ENCODE peak calls at places on chromosomes 4 and X, in four cellular contexts. J is pancreas, X is gastrocnemius medialis, L is H1. B is an unnamed sample.

GRCh38 chrX:138925330-138925729 is 213.8 kb upstream of the FGF13 start:
- DNase-seq in L (no peak), X (peak; percentile 56), J (no peak), B (peak; percentile 8)

GRCh38 chr4:189124149-189124758 is 816.4 kb upstream of the FRG1 start:
- DNase-seq in L (no peak), J (no peak), X (no peak), B (peak; percentile 54)

GRCh38 chr4:54683616-54684346 is 26.0 kb downstream of the KIT start:
- DNase-seq in X (no peak), L (no peak), J (no peak), B (peak; percentile 26)

GRCh38 chr4:8146158-8146557 is 12.5 kb downstream of the ABLIM2 start:
- DNase-seq in X (no peak), L (no peak), J (no peak), B (no peak)

GRCh38 chr4:7803992-7804758 is 135.5 kb downstream of the AFAP1 start:
- DNase-seq in X (peak; percentile 69), L (peak; percentile 96), J (peak; percentile 61), B (peak; percentile 86)

GRCh38 chr4:93828830-93829530 is 427 bp downstream of the ATOH1 start:
- DNase-seq in X (no peak), J (no peak), L (peak; percentile 84), B (no peak)

GRCh38 chr4:86403575-86403974 is 43.7 kb upstream of the MAPK10 start:
- DNase-seq in X (no peak), J (no peak), L (no peak), B (no peak)

GRCh38 chr4:183504064-183504929 is 561 bp upstream of the ING2 start:
- DNase-seq in L (peak; percentile 99), J (peak; percentile 99), X (peak; percentile 98), B (peak; percentile 98)

GRCh38 chrX:81301877-81302276 is 100.0 kb downstream of the SH3BGRL start:
- DNase-seq in L (no peak), X (no peak), J (no peak), B (peak; percentile 27)

GRCh38 chr4:80077639-80078038 is 4.6 kb upstream of the ANTXR2 start:
- DNase-seq in X (no peak), L (no peak), J (no peak), B (no peak)

GRCh38 chr4:185657191-185657590 is 121.9 kb upstream of the PDLIM3 start:
- DNase-seq in J (no peak), L (no peak), X (no peak), B (no peak)

GRCh38 chrX:24153175-24153795 is 3.8 kb downstream of the ZFX start:
- DNase-seq in L (no peak), X (no peak), J (no peak), B (peak; percentile 39)

GRCh38 chr4:129455462-129455861 is 359.5 kb downstream of the C4orf33 start:
- DNase-seq in L (no peak), X (no peak), J (no peak), B (no peak)

GRCh38 chr4:100935090-100935489 is 412.2 kb downstream of the PPP3CA start:
- DNase-seq in X (no peak), L (no peak), J (no peak), B (peak; percentile 31)

GRCh38 chr4:18980516-18981233 is 959.1 kb upstream of the LCORL start:
- DNase-seq in J (no peak), X (no peak), L (no peak), B (no peak)

GRCh38 chrX:13380230-13380629 is 60.4 kb upstream of the ATXN3L start:
- DNase-seq in J (no peak), L (no peak), X (no peak), B (peak; percentile 53)

GRCh38 chr4:70994387-70995099 is 1.1 kb downstream of the DCK start:
- DNase-seq in L (no peak), J (no peak), X (no peak), B (no peak)

GRCh38 chrX:56233682-56234081 is 1.5 kb downstream of the KLF8 start:
- DNase-seq in L (peak; percentile 56), J (peak; percentile 13), X (peak; percentile 51), B (peak; percentile 3)

GRCh38 chrX:120309873-120310730 is 1.2 kb downstream of the TMEM255A start:
- DNase-seq in X (no peak), J (no peak), L (peak; percentile 48), B (peak; percentile 40)

DNA sequence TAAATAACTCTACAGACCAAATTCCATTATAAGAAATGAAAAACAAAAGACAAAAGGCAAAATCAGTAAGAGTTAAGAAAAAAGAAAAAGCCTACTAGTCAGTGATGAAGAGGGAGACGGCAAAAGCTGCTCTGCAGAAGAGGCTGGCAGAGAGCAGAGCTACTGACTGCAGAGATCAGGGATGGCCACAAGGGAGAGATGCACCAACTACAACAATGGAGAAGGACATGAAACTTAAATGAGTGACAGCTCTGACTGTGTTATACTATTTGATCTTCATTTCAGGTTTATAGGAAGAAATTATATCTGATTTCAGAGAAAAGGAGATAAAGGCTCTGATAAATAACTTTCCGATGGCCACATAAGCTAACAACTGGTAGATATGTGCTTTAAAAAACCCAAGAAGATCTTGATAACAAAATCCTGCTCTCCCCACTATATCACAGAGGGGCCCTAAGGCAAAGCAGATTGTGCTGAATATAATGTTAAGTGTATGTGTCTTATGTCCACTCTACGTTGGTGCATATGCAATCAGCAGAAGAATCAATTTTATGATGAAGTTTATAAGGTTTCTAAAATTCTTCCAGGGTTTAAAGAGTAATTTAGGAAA is 58.4 kb upstream of the COX18 start:
- DNase-seq in X (no peak), L (no peak), J (no peak), B (peak; percentile 62)
- TF ChIP-seq CTCF in X (no peak), L (peak; percentile 40), J (no peak), B (peak; percentile 64)

GRCh38 chr4:166506051-166506450 is 633.0 kb downstream of the TLL1 start:
- DNase-seq in X (no peak), J (no peak), L (no peak), B (no peak)

GRCh38 chr4:166498541-166498940 is 625.5 kb downstream of the TLL1 start:
- DNase-seq in L (no peak), J (no peak), X (no peak), B (peak; percentile 18)

GRCh38 chr4:166499820-166500219 is 626.8 kb downstream of the TLL1 start:
- DNase-seq in X (no peak), J (no peak), L (no peak), B (peak; percentile 5)

GRCh38 chr4:166502660-166503059 is 629.6 kb downstream of the TLL1 start:
- DNase-seq in J (no peak), X (no peak), L (no peak), B (no peak)

DNA sequence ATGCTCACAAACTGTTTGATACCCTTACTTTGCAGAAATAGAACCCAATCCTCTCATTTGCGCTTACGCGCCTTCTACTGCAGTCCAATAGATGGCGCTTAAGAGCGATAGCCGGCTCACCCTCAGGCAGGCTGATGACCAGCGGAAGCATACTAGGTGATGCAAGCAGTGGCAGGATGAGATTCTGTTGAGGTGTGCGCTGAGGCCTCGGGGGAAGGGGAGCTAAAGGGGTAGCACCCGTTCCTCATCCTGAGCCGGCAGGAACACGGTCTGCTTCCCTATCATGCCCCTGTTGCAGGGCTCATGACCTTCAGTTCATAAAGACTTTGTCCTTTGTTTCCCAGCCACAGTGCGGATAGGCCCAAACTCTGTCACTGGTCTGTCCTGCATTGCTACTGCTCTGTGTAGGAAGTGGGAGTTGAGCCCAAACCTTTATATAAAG is 628.9 kb downstream of the TLL1 start:
- DNase-seq in J (no peak), X (no peak), L (peak; percentile 67), B (peak; percentile 63)
- TF ChIP-seq CTCF in J (peak; percentile 42), X (no peak), L (peak; percentile 73), B (peak; percentile 73)

GRCh38 chr4:177879851-177880250 is 437.6 kb upstream of the AGA start:
- DNase-seq in L (peak; percentile 57), J (no peak), X (no peak), B (no peak)
- TF ChIP-seq CTCF in L (peak; percentile 60), J (no peak), X (no peak), B (no peak)

GRCh38 chr4:133152330-133152791 is 3.3 kb downstream of the PCDH10 start:
- DNase-seq in J (no peak), X (no peak), L (peak; percentile 74), B (peak; percentile 27)

GRCh38 chr4:133152801-133153526 is 3.9 kb downstream of the PCDH10 start:
- DNase-seq in J (no peak), X (no peak), L (peak; percentile 40), B (peak; percentile 14)

GRCh38 chr4:133150643-133151300 is 1.7 kb downstream of the PCDH10 start:
- DNase-seq in L (peak; percentile 72), J (no peak), X (no peak), B (peak; percentile 14)

GRCh38 chr4:133151301-133151680 is 2.2 kb downstream of the PCDH10 start:
- DNase-seq in J (no peak), X (no peak), L (no peak), B (peak; percentile 8)

DNA sequence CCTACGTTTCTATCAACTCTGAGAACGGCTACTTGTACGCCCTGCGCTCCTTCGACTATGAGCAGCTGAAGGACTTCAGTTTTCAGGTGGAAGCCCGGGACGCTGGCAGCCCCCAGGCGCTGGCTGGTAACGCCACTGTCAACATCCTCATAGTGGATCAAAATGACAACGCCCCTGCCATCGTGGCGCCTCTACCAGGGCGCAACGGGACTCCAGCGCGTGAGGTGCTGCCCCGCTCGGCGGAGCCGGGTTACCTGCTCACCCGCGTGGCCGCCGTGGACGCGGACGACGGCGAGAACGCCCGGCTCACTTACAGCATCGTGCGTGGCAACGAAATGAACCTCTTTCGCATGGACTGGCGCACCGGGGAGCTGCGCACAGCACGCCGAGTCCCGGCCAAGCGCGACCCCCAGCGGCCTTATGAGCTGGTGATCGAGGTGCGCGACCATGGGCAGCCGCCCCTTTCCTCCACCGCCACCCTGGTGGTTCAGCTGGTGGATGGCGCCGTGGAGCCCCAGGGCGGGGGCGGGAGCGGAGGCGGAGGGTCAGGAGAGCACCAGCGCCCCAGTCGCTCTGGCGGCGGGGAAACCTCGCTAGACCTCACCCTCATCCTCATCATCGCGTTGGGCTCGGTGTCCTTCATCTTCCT is 2.7 kb downstream of the PCDH10 start:
- DNase-seq in L (peak; percentile 76), X (no peak), J (no peak), B (peak; percentile 15)
- TF ChIP-seq CTCF in L (no peak), X (no peak), J (no peak), B (peak; percentile 15)

GRCh38 chrX:10172867-10173266 is 16.1 kb downstream of the CLCN4 start:
- DNase-seq in L (no peak), X (no peak), J (no peak), B (peak; percentile 42)
- TF ChIP-seq CTCF in L (no peak), X (no peak), J (no peak), B (no peak)

B was measured in choroid plexus epithelial cell.